ENCODE peak calls at places on chromosomes 7 and 10, in ten cellular contexts. B is Peyer's patch, W is esophagus squamous epithelium, X is tibial nerve, C is right lobe of liver, O is suprapubic skin, M is thyroid gland, K is ovary, L is transverse colon, T is HepG2. I is an unnamed sample.

GRCh38 chr10:44459677-44460076 is 74.8 kb upstream of the CXCL12 start:
- DNase-seq in B (no peak), W (no peak), X (no peak), C (no peak), O (no peak), M (no peak), K (no peak), L (no peak), T (no peak), I (no peak)

GRCh38 chr7:30929686-30930085 is 18.0 kb downstream of the AQP1 start:
- DNase-seq in B (no peak), W (no peak), X (no peak), C (peak), O (no peak), M (no peak), K (peak), L (no peak), T (no peak), I (no peak)

GRCh38 chr10:44280211-44280610 is 104.7 kb downstream of the CXCL12 start:
- DNase-seq in B (no peak), W (no peak), X (no peak), C (no peak), O (no peak), M (no peak), K (no peak), L (no peak), T (no peak), I (no peak)

GRCh38 chr7:4227105-4228010 is 454.7 kb upstream of the FOXK1 start:
- DNase-seq in B (no peak), W (no peak), X (no peak), C (peak), O (no peak), M (no peak), K (no peak), L (no peak), T (no peak), I (no peak)

GRCh38 chr7:13742126-13742525 is 247.3 kb downstream of the ETV1 start:
- DNase-seq in B (no peak), W (no peak), X (no peak), C (no peak), O (no peak), M (no peak), K (no peak), L (no peak), T (no peak), I (no peak)

GRCh38 chr7:50834136-50834535 is 51.4 kb upstream of the GRB10 start:
- DNase-seq in B (no peak), W (no peak), X (no peak), C (no peak), O (no peak), M (no peak), K (no peak), L (no peak), T (no peak), I (no peak)

GRCh38 chr10:100872034-100872791 is 40.5 kb upstream of the SLF2 start:
- DNase-seq in B (no peak), W (no peak), X (no peak), C (no peak), O (no peak), M (peak), K (no peak), L (peak), T (no peak), I (peak)

GRCh38 chr7:135748770-135749169 is at the start of gene FAM180A:
- DNase-seq in B (no peak), W (no peak), X (peak), C (no peak), O (peak), M (peak), K (peak), L (peak), T (no peak), I (no peak)

GRCh38 chr10:129658673-129659072 is 191.6 kb downstream of the MGMT start:
- DNase-seq in B (no peak), W (no peak), X (no peak), C (no peak), O (no peak), M (no peak), K (no peak), L (no peak), T (peak), I (peak)

GRCh38 chr7:101488826-101489572 is 126.3 kb downstream of the COL26A1 start:
- DNase-seq in B (no peak), W (no peak), X (no peak), C (no peak), O (no peak), M (no peak), K (no peak), L (peak), T (no peak), I (no peak)

GRCh38 chr10:11689945-11690736 is 52.0 kb upstream of the ECHDC3 start:
- DNase-seq in B (no peak), W (no peak), X (no peak), C (no peak), O (no peak), M (no peak), K (no peak), L (no peak), T (no peak), I (no peak)

GRCh38 chr7:27997188-27997707 is 183.3 kb downstream of the JAZF1 start:
- DNase-seq in B (no peak), W (no peak), X (no peak), C (no peak), O (no peak), M (no peak), K (no peak), L (no peak), T (no peak), I (no peak)

GRCh38 chr7:25731035-25731880 is 420.7 kb upstream of the NFE2L3 start:
- DNase-seq in B (no peak), W (no peak), X (no peak), C (no peak), O (no peak), M (no peak), K (no peak), L (no peak), T (no peak), I (no peak)

GRCh38 chr10:58278962-58279307 is 10.0 kb downstream of the CISD1 start:
- DNase-seq in B (no peak), W (no peak), X (no peak), C (no peak), O (no peak), M (no peak), K (no peak), L (no peak), T (no peak), I (no peak)

GRCh38 chr7:897771-898376 is 21.5 kb downstream of the GET4 start:
- DNase-seq in B (no peak), W (no peak), X (no peak), C (no peak), O (no peak), M (peak), K (no peak), L (no peak), T (no peak), I (no peak)
- TF ChIP-seq POLR2A in B (no peak), W (no peak), X (no peak), C (no peak), O (no peak), M (no peak), K (no peak), L (no peak), T (no peak), I (no peak)

DNA sequence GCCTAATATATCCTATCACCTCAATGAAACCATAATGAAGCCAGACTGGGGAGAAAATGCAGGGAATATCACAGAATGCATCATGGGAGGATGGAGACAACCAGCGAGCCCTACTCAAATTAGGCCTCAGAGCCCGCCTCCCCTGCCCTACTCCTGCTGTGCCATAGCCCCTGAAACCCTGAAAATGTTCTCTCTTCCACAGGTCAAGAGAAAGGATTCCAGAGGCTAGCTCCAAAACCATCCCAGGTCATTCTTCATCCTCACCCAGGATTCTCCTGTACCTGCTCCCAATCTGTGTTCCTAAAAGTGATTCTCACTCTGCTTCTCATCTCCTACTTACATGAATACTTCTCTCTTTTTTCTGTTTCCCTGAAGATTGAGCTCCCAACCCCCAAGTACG is 31.5 kb downstream of the PRSS2 start:
- DNase-seq in B (no peak), W (no peak), X (no peak), C (no peak), O (no peak), M (no peak), K (no peak), L (no peak), T (no peak), I (no peak)
- H3K4me3 ChIP-seq in B (no peak), W (no peak), X (no peak), C (no peak), O (no peak), M (no peak), K (no peak), L (no peak), T (no peak), I (no peak)

DNA sequence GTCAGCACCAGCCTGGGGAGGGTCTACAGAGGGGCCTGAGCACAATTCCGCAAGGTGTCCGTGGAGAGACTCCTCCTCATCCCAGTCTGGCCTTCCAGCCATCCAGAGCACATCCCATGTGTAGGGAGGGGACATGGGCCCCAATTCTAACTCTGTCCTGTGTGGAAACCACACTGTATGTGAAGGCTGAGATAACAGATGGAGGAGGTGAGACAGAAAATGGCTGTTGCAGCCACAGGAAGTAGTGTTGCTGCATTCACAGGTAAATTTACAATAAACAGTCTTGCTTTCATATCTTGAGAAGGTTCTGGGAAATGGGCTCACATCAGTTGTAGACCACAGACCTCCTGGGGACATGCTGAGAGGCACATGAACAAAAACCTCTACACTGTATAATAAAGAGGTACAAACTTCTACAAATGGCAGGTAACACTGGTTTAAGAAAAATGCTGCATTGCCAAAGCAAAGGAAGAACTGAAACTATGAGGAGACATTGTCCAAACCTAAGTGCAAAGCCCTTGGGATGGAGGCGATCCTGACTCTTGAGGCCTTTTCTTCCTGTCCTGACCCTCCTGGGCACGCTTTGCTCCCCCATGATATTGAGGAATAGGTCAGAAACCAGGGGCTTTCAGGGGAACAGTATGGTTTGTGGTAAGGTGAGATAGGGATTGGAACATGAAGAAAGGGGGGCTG is 21.6 kb upstream of the GIMAP2 start:
- DNase-seq in B (no peak), W (no peak), X (no peak), C (no peak), O (no peak), M (no peak), K (no peak), L (peak), T (no peak), I (no peak)
- TF ChIP-seq POLR2A in B (no peak), W (no peak), X (no peak), C (no peak), O (no peak), M (no peak), K (no peak), L (no peak), T (no peak), I (no peak)

GRCh38 chr7:95481768-95482167 is 4.0 kb upstream of the ASB4 start:
- DNase-seq in B (no peak), W (no peak), X (no peak), C (no peak), O (no peak), M (no peak), K (no peak), L (no peak), T (no peak), I (no peak)
- H3K4me3 ChIP-seq in B (no peak), W (no peak), X (no peak), C (no peak), O (no peak), M (no peak), K (no peak), L (no peak), T (no peak), I (no peak)

GRCh38 chr7:112476390-112477052 is 4.3 kb upstream of the LSMEM1 start:
- DNase-seq in B (no peak), W (no peak), X (no peak), C (no peak), O (no peak), M (no peak), K (no peak), L (no peak), T (no peak), I (no peak)
- TF ChIP-seq POLR2A in B (no peak), W (no peak), X (no peak), C (no peak), O (no peak), M (no peak), K (no peak), L (no peak), T (no peak), I (no peak)

GRCh38 chr7:141370178-141370577 is 181.0 kb upstream of the AGK start:
- DNase-seq in B (no peak), W (no peak), X (no peak), C (no peak), O (no peak), M (peak), K (no peak), L (no peak), T (no peak), I (no peak)
- H3K4me3 ChIP-seq in B (no peak), W (no peak), X (no peak), C (no peak), O (no peak), M (no peak), K (no peak), L (no peak), T (no peak), I (no peak)

DNA sequence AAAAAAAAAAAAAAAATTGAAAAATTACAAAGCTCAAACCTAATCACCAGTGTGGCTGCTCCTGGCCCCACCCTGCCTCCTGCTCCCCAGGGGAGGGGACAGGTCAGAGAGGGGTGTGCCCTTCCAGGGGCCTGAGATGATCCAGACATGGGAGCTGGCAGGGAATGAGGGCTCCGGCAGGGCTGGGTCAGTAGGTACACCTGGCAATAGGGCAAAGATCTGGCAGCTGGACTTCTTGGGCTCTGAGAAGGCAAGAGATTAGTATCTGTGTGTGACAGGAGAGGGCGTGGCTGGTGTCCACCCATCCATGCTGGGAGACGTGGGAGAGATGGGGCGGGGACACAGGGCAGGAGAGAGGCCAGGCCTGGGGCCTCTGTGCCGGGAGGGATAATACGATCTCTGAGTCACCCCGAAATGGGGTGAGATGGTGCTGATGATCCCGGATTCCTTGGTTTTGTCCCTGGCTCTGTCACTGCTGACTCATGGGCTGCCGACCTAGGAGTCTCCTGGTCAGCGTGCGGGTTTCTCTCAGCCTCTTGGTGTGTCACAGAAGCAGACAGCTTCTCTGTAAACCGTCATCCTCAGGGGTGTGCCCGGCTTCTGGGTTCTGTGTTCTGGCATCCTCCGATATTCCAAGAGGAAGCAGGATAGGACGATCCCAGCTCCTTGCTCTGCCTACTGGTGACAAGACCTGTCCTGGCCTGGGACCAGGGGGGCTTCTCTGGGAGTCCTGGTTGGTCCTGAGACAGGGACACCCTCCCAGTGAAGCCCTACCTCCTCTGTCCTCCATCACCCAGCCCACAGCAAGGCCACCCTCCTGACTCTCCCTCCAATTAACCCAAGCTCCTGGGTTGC is 8.2 kb upstream of the CLDN4 start:
- DNase-seq in B (peak), W (no peak), X (no peak), C (peak), O (no peak), M (peak), K (no peak), L (peak), T (peak), I (no peak)
- TF ChIP-seq POLR2A in B (peak), W (no peak), X (no peak), C (no peak), O (no peak), M (no peak), K (no peak), L (peak), T (no peak), I (no peak)